ENCODE peak calls at places on chromosomes 5 and 9, in six cellular contexts. One of them, this sample, is unnamed.

GRCh38 chr9:133876836-133877235 is 115.3 kb downstream of the VAV2 start:
- DNase-seq in prostate gland: no peak
- DNase-seq in brain microvascular endothelial cell: no peak
- DNase-seq in CD8-positive, alpha-beta T cell: no peak
- DNase-seq in GM12864: no peak
- DNase-seq in GM12865: no peak
- DNase-seq in this sample: no peak

GRCh38 chr9:93814561-93814960 is 140.6 kb downstream of the BARX1 start:
- DNase-seq in prostate gland: no peak
- DNase-seq in brain microvascular endothelial cell: no peak
- DNase-seq in CD8-positive, alpha-beta T cell: no peak
- DNase-seq in GM12864: no peak
- DNase-seq in GM12865: no peak
- DNase-seq in this sample: no peak

GRCh38 chr9:98942906-98943681 is 613 bp upstream of the COL15A1 start:
- DNase-seq in prostate gland: no peak
- DNase-seq in brain microvascular endothelial cell: no peak
- DNase-seq in CD8-positive, alpha-beta T cell: no peak
- DNase-seq in GM12864: no peak
- DNase-seq in GM12865: no peak
- DNase-seq in this sample: no peak

GRCh38 chr9:94150890-94151660 is 66.8 kb downstream of the PTPDC1 start:
- DNase-seq in prostate gland: no peak
- DNase-seq in brain microvascular endothelial cell: no peak
- DNase-seq in CD8-positive, alpha-beta T cell: no peak
- DNase-seq in GM12864: no peak
- DNase-seq in GM12865: no peak
- DNase-seq in this sample: no peak

GRCh38 chr5:125257997-125258396 is 511.6 kb upstream of the ZNF608 start:
- DNase-seq in prostate gland: no peak
- DNase-seq in brain microvascular endothelial cell: no peak
- DNase-seq in CD8-positive, alpha-beta T cell: no peak
- DNase-seq in GM12864: no peak
- DNase-seq in GM12865: peak; percentile 3
- DNase-seq in this sample: no peak

GRCh38 chr9:134099123-134099761 is 31.4 kb upstream of the BRD3 start:
- DNase-seq in prostate gland: peak; percentile 26
- DNase-seq in brain microvascular endothelial cell: peak; percentile 45
- DNase-seq in CD8-positive, alpha-beta T cell: peak; percentile 32
- DNase-seq in GM12864: peak; percentile 18
- DNase-seq in GM12865: peak; percentile 67
- DNase-seq in this sample: peak; percentile 62

GRCh38 chr5:176529824-176530195 is 7.4 kb downstream of the RNF44 start:
- DNase-seq in prostate gland: no peak
- DNase-seq in brain microvascular endothelial cell: no peak
- DNase-seq in CD8-positive, alpha-beta T cell: no peak
- DNase-seq in GM12864: no peak
- DNase-seq in GM12865: peak; percentile 42
- DNase-seq in this sample: peak; percentile 97

GRCh38 chr5:68502531-68502930 is 287.0 kb downstream of the PIK3R1 start:
- DNase-seq in prostate gland: no peak
- DNase-seq in brain microvascular endothelial cell: no peak
- DNase-seq in CD8-positive, alpha-beta T cell: no peak
- DNase-seq in GM12864: no peak
- DNase-seq in GM12865: no peak
- DNase-seq in this sample: no peak

GRCh38 chr5:181181650-181182565 is 23.1 kb downstream of the TRIM7 start:
- DNase-seq in prostate gland: no peak
- DNase-seq in brain microvascular endothelial cell: no peak
- DNase-seq in CD8-positive, alpha-beta T cell: no peak
- DNase-seq in GM12864: no peak
- DNase-seq in GM12865: peak; percentile 89
- DNase-seq in this sample: peak; percentile 64

GRCh38 chr9:108512426-108513173 is 343.2 kb downstream of the ACTL7B start:
- DNase-seq in prostate gland: no peak
- DNase-seq in brain microvascular endothelial cell: no peak
- DNase-seq in CD8-positive, alpha-beta T cell: no peak
- DNase-seq in GM12864: no peak
- DNase-seq in GM12865: no peak
- DNase-seq in this sample: no peak

GRCh38 chr5:106094128-106094726 is 1576.5 kb downstream of the EFNA5 start:
- DNase-seq in prostate gland: peak; percentile 53
- DNase-seq in brain microvascular endothelial cell: no peak
- DNase-seq in CD8-positive, alpha-beta T cell: no peak
- DNase-seq in GM12864: no peak
- DNase-seq in GM12865: peak; percentile 40
- DNase-seq in this sample: no peak

GRCh38 chr9:130713286-130713975 is 19.9 kb downstream of the EXOSC2 start:
- DNase-seq in prostate gland: no peak
- DNase-seq in brain microvascular endothelial cell: no peak
- DNase-seq in CD8-positive, alpha-beta T cell: no peak
- DNase-seq in GM12864: no peak
- DNase-seq in GM12865: peak; percentile 24
- DNase-seq in this sample: no peak

GRCh38 chr9:115591584-115591984 is 473.6 kb upstream of the TNC start:
- DNase-seq in prostate gland: peak; percentile 79
- DNase-seq in brain microvascular endothelial cell: peak; percentile 99
- DNase-seq in CD8-positive, alpha-beta T cell: no peak
- DNase-seq in GM12864: peak; percentile 7
- DNase-seq in GM12865: peak; percentile 35
- DNase-seq in this sample: peak; percentile 68

GRCh38 chr9:79477955-79478751 is 93.6 kb upstream of the TLE4 start:
- DNase-seq in prostate gland: no peak
- DNase-seq in brain microvascular endothelial cell: peak; percentile 47
- DNase-seq in CD8-positive, alpha-beta T cell: no peak
- DNase-seq in GM12864: no peak
- DNase-seq in GM12865: peak; percentile 54
- DNase-seq in this sample: peak; percentile 48

GRCh38 chr9:133775951-133776905 is 38.1 kb upstream of the SARDH start:
- DNase-seq in prostate gland: no peak
- DNase-seq in brain microvascular endothelial cell: no peak
- DNase-seq in CD8-positive, alpha-beta T cell: no peak
- DNase-seq in GM12864: no peak
- DNase-seq in GM12865: no peak
- DNase-seq in this sample: no peak

GRCh38 chr5:141001854-141002666 is 35.8 kb downstream of the PCDHAC2 start:
- DNase-seq in prostate gland: no peak
- DNase-seq in brain microvascular endothelial cell: no peak
- DNase-seq in CD8-positive, alpha-beta T cell: no peak
- DNase-seq in GM12864: no peak
- DNase-seq in GM12865: no peak
- DNase-seq in this sample: no peak

DNA sequence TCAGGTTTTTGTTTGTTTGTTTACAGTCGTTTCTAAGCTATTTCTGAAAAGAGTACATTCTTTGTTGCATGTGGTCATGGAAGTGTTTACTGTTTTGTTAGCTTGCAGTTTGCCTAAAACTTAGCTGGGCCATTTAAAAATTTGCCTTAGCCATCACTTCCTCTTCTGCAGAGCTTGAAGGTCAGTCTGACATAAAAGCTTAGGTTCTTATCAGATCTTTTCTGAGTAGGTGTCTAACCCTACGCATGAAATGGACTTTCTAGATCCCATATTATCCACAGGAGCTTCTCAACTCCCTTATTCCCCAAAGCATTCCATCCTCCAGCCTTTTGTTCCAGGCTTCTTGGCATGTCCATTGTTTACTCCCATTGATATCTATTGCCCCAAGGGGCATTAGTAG is 90.3 kb downstream of the AP3B1 start:
- DNase-seq in prostate gland: no peak
- DNase-seq in brain microvascular endothelial cell: no peak
- DNase-seq in CD8-positive, alpha-beta T cell: no peak
- DNase-seq in GM12864: no peak
- DNase-seq in GM12865: no peak
- DNase-seq in this sample: no peak
- H3K4me3 ChIP-seq in prostate gland: no peak overlapping the region
- H3K4me3 ChIP-seq in brain microvascular endothelial cell: no peak overlapping the region
- H3K4me3 ChIP-seq in CD8-positive, alpha-beta T cell: no peak overlapping the region
- H3K4me3 ChIP-seq in GM12864: no peak overlapping the region
- H3K4me3 ChIP-seq in GM12865: no peak overlapping the region
- H3K4me3 ChIP-seq in this sample: no peak overlapping the region

GRCh38 chr9:121196389-121196788 is 5.3 kb downstream of the RAB14 start:
- DNase-seq in prostate gland: no peak
- DNase-seq in brain microvascular endothelial cell: no peak
- DNase-seq in CD8-positive, alpha-beta T cell: no peak
- DNase-seq in GM12864: no peak
- DNase-seq in GM12865: peak; percentile 39
- DNase-seq in this sample: no peak
- H3K4me3 ChIP-seq in prostate gland: no peak overlapping the region
- H3K4me3 ChIP-seq in brain microvascular endothelial cell: no peak overlapping the region
- H3K4me3 ChIP-seq in CD8-positive, alpha-beta T cell: no peak overlapping the region
- H3K4me3 ChIP-seq in GM12864: no peak overlapping the region
- H3K4me3 ChIP-seq in GM12865: peak overlapping the region; percentile 6
- H3K4me3 ChIP-seq in this sample: no peak overlapping the region

DNA sequence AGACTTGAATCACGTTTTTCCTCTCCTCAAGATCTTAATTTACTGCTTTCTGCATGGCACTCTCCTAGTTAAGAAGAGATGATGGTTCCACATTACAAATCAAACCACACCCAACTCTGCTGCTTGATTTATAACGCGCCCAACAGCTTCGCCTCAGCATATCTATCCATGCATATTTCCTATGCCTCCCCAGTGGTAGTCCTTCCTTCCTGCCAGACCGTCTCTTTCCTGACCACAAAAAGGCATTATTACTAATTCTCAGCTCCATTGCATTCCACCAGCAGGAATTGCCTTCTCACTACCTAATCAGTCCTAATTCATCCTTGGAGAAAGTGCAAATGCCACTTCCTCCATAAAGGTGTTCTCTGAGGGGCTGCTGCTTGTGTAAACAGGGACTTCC is 95.0 kb upstream of the CAST start:
- DNase-seq in prostate gland: no peak
- DNase-seq in brain microvascular endothelial cell: peak; percentile 81
- DNase-seq in CD8-positive, alpha-beta T cell: no peak
- DNase-seq in GM12864: no peak
- DNase-seq in GM12865: peak; percentile 11
- DNase-seq in this sample: no peak
- H3K4me3 ChIP-seq in prostate gland: no peak overlapping the region
- H3K4me3 ChIP-seq in brain microvascular endothelial cell: no peak overlapping the region
- H3K4me3 ChIP-seq in CD8-positive, alpha-beta T cell: no peak overlapping the region
- H3K4me3 ChIP-seq in GM12864: no peak overlapping the region
- H3K4me3 ChIP-seq in GM12865: no peak overlapping the region
- H3K4me3 ChIP-seq in this sample: no peak overlapping the region

DNA sequence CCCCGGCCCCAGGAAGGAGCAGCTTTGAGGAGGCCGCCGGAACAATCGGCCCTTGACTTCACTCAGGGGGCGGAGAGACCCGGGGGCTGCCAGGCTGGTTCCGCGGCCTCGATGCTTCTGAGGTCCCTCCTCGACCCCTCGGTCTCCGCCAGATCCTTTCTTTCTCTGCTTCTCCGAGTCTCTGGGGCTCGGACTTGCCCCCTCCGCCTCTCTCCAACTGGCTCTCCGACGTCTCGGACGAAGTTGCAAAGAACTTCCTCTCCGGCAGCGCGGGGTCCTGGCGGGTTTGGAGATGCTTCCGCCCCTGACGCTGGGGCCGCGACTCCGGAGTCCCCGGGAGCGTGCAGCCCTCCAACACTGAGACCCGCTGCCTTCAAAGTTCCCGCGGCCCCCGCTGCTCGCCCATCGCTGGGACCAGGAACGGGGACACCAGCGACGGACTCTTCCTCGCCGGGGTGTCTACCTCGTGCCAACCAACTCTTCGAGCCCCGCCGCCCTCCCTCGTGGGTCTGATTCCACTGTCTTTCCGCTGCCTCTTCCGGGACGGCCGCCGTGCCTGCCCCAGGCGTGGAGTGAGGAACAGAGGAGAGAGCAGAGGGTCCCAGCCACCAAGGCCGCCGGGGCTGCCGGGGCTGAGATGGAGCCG is 7.0 kb downstream of the PAX5 start:
- DNase-seq in prostate gland: no peak
- DNase-seq in brain microvascular endothelial cell: no peak
- DNase-seq in CD8-positive, alpha-beta T cell: no peak
- DNase-seq in GM12864: no peak
- DNase-seq in GM12865: peak; percentile 64
- DNase-seq in this sample: no peak
- H3K4me3 ChIP-seq in prostate gland: no peak overlapping the region
- H3K4me3 ChIP-seq in brain microvascular endothelial cell: no peak overlapping the region
- H3K4me3 ChIP-seq in CD8-positive, alpha-beta T cell: peak overlapping the region; percentile 44
- H3K4me3 ChIP-seq in GM12864: peak overlapping the region; percentile 79
- H3K4me3 ChIP-seq in GM12865: peak overlapping the region; percentile 77
- H3K4me3 ChIP-seq in this sample: no peak overlapping the region

DNA sequence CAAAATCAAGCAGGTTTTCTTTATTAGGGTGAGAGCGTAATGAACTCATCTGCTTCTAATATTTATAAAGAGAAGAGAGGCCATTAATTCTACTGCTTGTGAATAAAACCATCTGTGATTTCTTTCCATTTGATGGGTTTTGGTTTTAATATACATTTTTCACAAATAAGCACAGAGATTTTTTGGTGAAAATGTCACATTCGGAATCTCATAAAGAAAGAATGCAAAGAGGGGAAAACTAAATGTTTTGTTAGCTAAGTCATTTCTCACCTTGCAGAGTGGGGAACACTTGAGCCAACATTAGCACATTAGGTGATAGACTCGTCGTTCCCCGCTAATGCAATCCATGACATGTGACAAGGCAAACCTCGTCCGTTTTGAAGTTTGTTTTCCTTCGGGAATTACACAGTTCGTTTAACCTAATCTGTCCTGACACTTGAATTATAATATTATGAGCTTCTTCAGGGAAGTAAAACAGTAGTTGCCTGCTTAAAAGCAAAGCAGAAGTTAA is 95.9 kb upstream of the LMX1B start:
- DNase-seq in prostate gland: no peak
- DNase-seq in brain microvascular endothelial cell: no peak
- DNase-seq in CD8-positive, alpha-beta T cell: no peak
- DNase-seq in GM12864: no peak
- DNase-seq in GM12865: no peak
- DNase-seq in this sample: no peak
- H3K4me3 ChIP-seq in prostate gland: no peak overlapping the region
- H3K4me3 ChIP-seq in brain microvascular endothelial cell: no peak overlapping the region
- H3K4me3 ChIP-seq in CD8-positive, alpha-beta T cell: no peak overlapping the region
- H3K4me3 ChIP-seq in GM12864: no peak overlapping the region
- H3K4me3 ChIP-seq in GM12865: no peak overlapping the region
- H3K4me3 ChIP-seq in this sample: no peak overlapping the region

DNA sequence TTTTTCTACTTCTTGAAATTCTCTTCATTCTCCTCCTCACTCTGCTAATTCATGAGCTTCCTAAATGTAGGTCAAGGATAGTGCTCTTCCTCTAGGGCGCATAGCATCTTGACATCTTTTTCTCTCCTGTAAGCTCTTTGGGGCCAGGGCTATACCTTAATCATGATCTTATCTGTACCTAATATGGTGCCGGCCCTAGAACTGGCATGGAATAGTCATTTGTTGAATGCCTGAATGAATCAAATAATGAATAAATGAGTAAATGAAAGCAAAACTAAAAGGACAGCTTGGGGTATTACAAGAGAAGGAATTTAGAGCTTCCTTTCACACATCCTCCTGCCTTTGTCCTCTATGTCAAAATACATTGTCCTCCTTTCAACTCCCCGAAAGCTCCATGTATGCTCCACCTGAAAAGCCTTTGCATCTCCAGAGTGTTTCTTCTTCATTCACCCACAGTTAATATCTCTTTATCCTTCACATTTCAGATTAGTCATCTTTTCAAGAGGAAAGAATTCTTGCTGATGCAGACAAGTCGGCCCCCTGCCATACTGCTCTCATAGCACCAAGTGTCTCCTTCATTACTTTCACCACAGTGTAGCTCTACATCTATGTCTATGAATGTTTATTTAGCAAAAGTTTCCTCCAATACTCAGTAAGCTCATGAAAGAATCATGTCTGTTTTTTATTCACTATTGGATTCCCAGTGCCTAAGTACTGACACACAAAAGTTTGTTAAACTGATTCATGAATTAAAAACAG is 16.4 kb upstream of the PPP2R2B start:
- DNase-seq in prostate gland: no peak
- DNase-seq in brain microvascular endothelial cell: no peak
- DNase-seq in CD8-positive, alpha-beta T cell: no peak
- DNase-seq in GM12864: no peak
- DNase-seq in GM12865: no peak
- DNase-seq in this sample: no peak
- H3K4me3 ChIP-seq in prostate gland: no peak overlapping the region
- H3K4me3 ChIP-seq in brain microvascular endothelial cell: no peak overlapping the region
- H3K4me3 ChIP-seq in CD8-positive, alpha-beta T cell: no peak overlapping the region
- H3K4me3 ChIP-seq in GM12864: no peak overlapping the region
- H3K4me3 ChIP-seq in GM12865: no peak overlapping the region
- H3K4me3 ChIP-seq in this sample: no peak overlapping the region

This sample was measured in Jurkat, Clone E6-1.